ENCODE peak calls at places on chromosomes 7 and 10, in ten cellular contexts. One of them, this sample, is unnamed.

GRCh38 chr10:45561952-45562351 is 110.6 kb downstream of the ZFAND4 start:
- DNase-seq in AG04450: no peak
- DNase-seq in fibroblast of lung: no peak
- DNase-seq in heart left ventricle: no peak
- DNase-seq in fibroblast of villous mesenchyme: no peak
- DNase-seq in epithelial cell of esophagus: no peak
- DNase-seq in B cell: no peak
- DNase-seq in CD4-positive, alpha-beta T cell: no peak
- DNase-seq in fibroblast of pulmonary artery: no peak
- DNase-seq in neural progenitor cell: no peak
- DNase-seq in this sample: no peak

GRCh38 chr7:98981701-98982100 is 103.4 kb downstream of the TRRAP start:
- DNase-seq in B cell: no peak
- DNase-seq in epithelial cell of esophagus: no peak
- DNase-seq in fibroblast of villous mesenchyme: no peak
- DNase-seq in fibroblast of pulmonary artery: no peak
- DNase-seq in CD4-positive, alpha-beta T cell: no peak
- DNase-seq in fibroblast of lung: no peak
- DNase-seq in neural progenitor cell: no peak
- DNase-seq in AG04450: no peak
- DNase-seq in heart left ventricle: no peak
- DNase-seq in this sample: no peak

GRCh38 chr7:130667593-130668257 is 823 bp downstream of the COPG2 start:
- DNase-seq in fibroblast of villous mesenchyme: peak
- DNase-seq in neural progenitor cell: no peak
- DNase-seq in AG04450: no peak
- DNase-seq in CD4-positive, alpha-beta T cell: no peak
- DNase-seq in fibroblast of pulmonary artery: no peak
- DNase-seq in B cell: peak
- DNase-seq in epithelial cell of esophagus: peak
- DNase-seq in fibroblast of lung: peak
- DNase-seq in heart left ventricle: no peak
- DNase-seq in this sample: peak

GRCh38 chr10:82961864-82962263 is 1086.9 kb downstream of the NRG3 start:
- DNase-seq in epithelial cell of esophagus: no peak
- DNase-seq in fibroblast of pulmonary artery: no peak
- DNase-seq in CD4-positive, alpha-beta T cell: no peak
- DNase-seq in B cell: no peak
- DNase-seq in AG04450: no peak
- DNase-seq in neural progenitor cell: no peak
- DNase-seq in fibroblast of villous mesenchyme: no peak
- DNase-seq in fibroblast of lung: no peak
- DNase-seq in heart left ventricle: no peak
- DNase-seq in this sample: no peak

GRCh38 chr10:72690071-72690755 is 1.7 kb upstream of the MCU start:
- DNase-seq in AG04450: no peak
- DNase-seq in neural progenitor cell: peak
- DNase-seq in CD4-positive, alpha-beta T cell: no peak
- DNase-seq in epithelial cell of esophagus: peak
- DNase-seq in fibroblast of villous mesenchyme: no peak
- DNase-seq in heart left ventricle: no peak
- DNase-seq in fibroblast of pulmonary artery: no peak
- DNase-seq in fibroblast of lung: no peak
- DNase-seq in B cell: no peak
- DNase-seq in this sample: no peak

GRCh38 chr10:89392974-89393373 is 551 bp downstream of the IFIT1 start:
- DNase-seq in CD4-positive, alpha-beta T cell: no peak
- DNase-seq in heart left ventricle: no peak
- DNase-seq in fibroblast of lung: peak
- DNase-seq in B cell: no peak
- DNase-seq in fibroblast of villous mesenchyme: peak
- DNase-seq in neural progenitor cell: no peak
- DNase-seq in epithelial cell of esophagus: peak
- DNase-seq in AG04450: peak
- DNase-seq in fibroblast of pulmonary artery: peak
- DNase-seq in this sample: no peak

GRCh38 chr10:3091346-3091787 is 24.0 kb downstream of the PFKP start:
- DNase-seq in fibroblast of villous mesenchyme: peak
- DNase-seq in epithelial cell of esophagus: peak
- DNase-seq in AG04450: peak
- DNase-seq in fibroblast of pulmonary artery: peak
- DNase-seq in fibroblast of lung: peak
- DNase-seq in B cell: no peak
- DNase-seq in neural progenitor cell: no peak
- DNase-seq in CD4-positive, alpha-beta T cell: no peak
- DNase-seq in heart left ventricle: no peak
- DNase-seq in this sample: peak

GRCh38 chr10:99526861-99527504 is 5.8 kb upstream of the NKX2-3 start:
- DNase-seq in epithelial cell of esophagus: no peak
- DNase-seq in fibroblast of villous mesenchyme: no peak
- DNase-seq in CD4-positive, alpha-beta T cell: no peak
- DNase-seq in heart left ventricle: no peak
- DNase-seq in fibroblast of lung: no peak
- DNase-seq in AG04450: no peak
- DNase-seq in neural progenitor cell: peak
- DNase-seq in B cell: no peak
- DNase-seq in fibroblast of pulmonary artery: no peak
- DNase-seq in this sample: no peak

DNA sequence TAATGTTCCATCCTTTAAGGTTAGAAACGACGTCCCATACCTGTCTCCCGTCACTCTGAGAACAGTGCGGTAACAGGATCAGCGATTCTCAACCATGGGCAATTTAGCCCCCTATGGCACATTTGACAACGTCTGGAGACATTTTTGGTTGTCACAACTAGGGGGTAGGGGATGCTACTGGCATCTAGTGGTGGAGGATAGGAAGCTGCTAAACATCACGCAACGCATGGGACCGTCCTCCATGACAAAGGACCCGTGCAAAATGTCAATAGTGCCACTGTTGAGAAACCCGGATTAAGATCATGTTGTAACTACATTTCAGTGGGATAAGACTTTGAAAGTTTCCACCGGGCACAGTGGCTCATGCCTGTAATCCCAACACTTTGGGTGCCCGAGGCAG is 5.0 kb upstream of the PAXIP1 start:
- DNase-seq in CD4-positive, alpha-beta T cell: no peak
- DNase-seq in fibroblast of pulmonary artery: peak
- DNase-seq in B cell: peak
- DNase-seq in neural progenitor cell: peak
- DNase-seq in fibroblast of villous mesenchyme: peak
- DNase-seq in heart left ventricle: no peak
- DNase-seq in fibroblast of lung: no peak
- DNase-seq in AG04450: no peak
- DNase-seq in epithelial cell of esophagus: peak
- DNase-seq in this sample: peak
- TF ChIP-seq CTCF in CD4-positive, alpha-beta T cell: peak
- TF ChIP-seq CTCF in fibroblast of pulmonary artery: peak
- TF ChIP-seq CTCF in B cell: peak
- TF ChIP-seq CTCF in neural progenitor cell: peak
- TF ChIP-seq CTCF in fibroblast of villous mesenchyme: peak
- TF ChIP-seq CTCF in heart left ventricle: no peak
- TF ChIP-seq CTCF in fibroblast of lung: no peak
- TF ChIP-seq CTCF in AG04450: peak
- TF ChIP-seq CTCF in epithelial cell of esophagus: peak
- TF ChIP-seq CTCF in this sample: peak

GRCh38 chr7:24784292-24784691 is 27.0 kb upstream of the GSDME start:
- DNase-seq in AG04450: no peak
- DNase-seq in neural progenitor cell: no peak
- DNase-seq in epithelial cell of esophagus: no peak
- DNase-seq in CD4-positive, alpha-beta T cell: no peak
- DNase-seq in heart left ventricle: no peak
- DNase-seq in fibroblast of villous mesenchyme: no peak
- DNase-seq in fibroblast of pulmonary artery: no peak
- DNase-seq in B cell: no peak
- DNase-seq in fibroblast of lung: no peak
- DNase-seq in this sample: no peak

GRCh38 chr7:24788956-24789576 is 31.8 kb upstream of the GSDME start:
- DNase-seq in fibroblast of pulmonary artery: no peak
- DNase-seq in epithelial cell of esophagus: peak
- DNase-seq in fibroblast of lung: no peak
- DNase-seq in fibroblast of villous mesenchyme: no peak
- DNase-seq in B cell: no peak
- DNase-seq in neural progenitor cell: no peak
- DNase-seq in CD4-positive, alpha-beta T cell: no peak
- DNase-seq in AG04450: no peak
- DNase-seq in heart left ventricle: no peak
- DNase-seq in this sample: no peak

GRCh38 chr7:24786306-24786705 is 29.0 kb upstream of the GSDME start:
- DNase-seq in B cell: no peak
- DNase-seq in fibroblast of pulmonary artery: peak
- DNase-seq in fibroblast of lung: no peak
- DNase-seq in epithelial cell of esophagus: no peak
- DNase-seq in fibroblast of villous mesenchyme: no peak
- DNase-seq in heart left ventricle: no peak
- DNase-seq in AG04450: no peak
- DNase-seq in CD4-positive, alpha-beta T cell: no peak
- DNase-seq in neural progenitor cell: no peak
- DNase-seq in this sample: no peak

GRCh38 chr7:24786941-24787340 is 29.7 kb upstream of the GSDME start:
- DNase-seq in epithelial cell of esophagus: peak
- DNase-seq in AG04450: peak
- DNase-seq in CD4-positive, alpha-beta T cell: no peak
- DNase-seq in heart left ventricle: no peak
- DNase-seq in B cell: no peak
- DNase-seq in fibroblast of pulmonary artery: peak
- DNase-seq in fibroblast of lung: peak
- DNase-seq in fibroblast of villous mesenchyme: peak
- DNase-seq in neural progenitor cell: no peak
- DNase-seq in this sample: peak

DNA sequence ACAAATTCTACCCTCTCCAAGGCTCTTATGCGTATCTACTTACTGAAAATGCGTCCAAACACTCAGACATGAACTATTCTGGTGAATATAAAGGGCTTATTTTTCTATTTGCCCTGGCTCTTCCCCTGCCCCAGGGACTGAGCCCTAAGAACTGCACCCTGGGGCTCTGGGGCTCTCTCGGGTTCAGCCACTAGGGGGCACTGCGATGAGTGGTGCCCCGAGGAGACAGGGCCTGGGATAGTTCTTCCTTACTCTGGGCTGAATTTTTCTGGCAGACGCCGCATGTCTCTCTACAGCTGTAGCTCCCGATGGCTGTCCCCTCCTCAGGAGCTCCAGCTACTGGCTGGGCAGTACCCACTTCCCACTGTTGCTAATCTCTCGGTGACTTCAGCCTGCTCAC is 30.8 kb upstream of the GSDME start:
- DNase-seq in B cell: no peak
- DNase-seq in AG04450: no peak
- DNase-seq in neural progenitor cell: no peak
- DNase-seq in epithelial cell of esophagus: no peak
- DNase-seq in fibroblast of pulmonary artery: no peak
- DNase-seq in heart left ventricle: no peak
- DNase-seq in CD4-positive, alpha-beta T cell: no peak
- DNase-seq in fibroblast of villous mesenchyme: no peak
- DNase-seq in fibroblast of lung: no peak
- DNase-seq in this sample: no peak
- TF ChIP-seq CTCF in B cell: peak
- TF ChIP-seq CTCF in AG04450: peak
- TF ChIP-seq CTCF in neural progenitor cell: peak
- TF ChIP-seq CTCF in epithelial cell of esophagus: peak
- TF ChIP-seq CTCF in fibroblast of pulmonary artery: peak
- TF ChIP-seq CTCF in heart left ventricle: no peak
- TF ChIP-seq CTCF in CD4-positive, alpha-beta T cell: peak
- TF ChIP-seq CTCF in fibroblast of villous mesenchyme: peak
- TF ChIP-seq CTCF in fibroblast of lung: peak
- TF ChIP-seq CTCF in this sample: peak

GRCh38 chr7:19705663-19706062 is 3.2 kb downstream of the POLR1F start:
- DNase-seq in fibroblast of villous mesenchyme: no peak
- DNase-seq in CD4-positive, alpha-beta T cell: no peak
- DNase-seq in epithelial cell of esophagus: no peak
- DNase-seq in B cell: no peak
- DNase-seq in neural progenitor cell: peak
- DNase-seq in heart left ventricle: no peak
- DNase-seq in AG04450: no peak
- DNase-seq in fibroblast of pulmonary artery: no peak
- DNase-seq in fibroblast of lung: no peak
- DNase-seq in this sample: no peak

GRCh38 chr7:19701471-19701870 is 7.4 kb downstream of the POLR1F start:
- DNase-seq in epithelial cell of esophagus: no peak
- DNase-seq in fibroblast of villous mesenchyme: no peak
- DNase-seq in B cell: no peak
- DNase-seq in fibroblast of pulmonary artery: no peak
- DNase-seq in neural progenitor cell: no peak
- DNase-seq in CD4-positive, alpha-beta T cell: no peak
- DNase-seq in fibroblast of lung: no peak
- DNase-seq in heart left ventricle: no peak
- DNase-seq in AG04450: no peak
- DNase-seq in this sample: no peak

GRCh38 chr7:19709249-19709578 is 377 bp upstream of the POLR1F start:
- DNase-seq in B cell: no peak
- DNase-seq in fibroblast of pulmonary artery: no peak
- DNase-seq in heart left ventricle: no peak
- DNase-seq in fibroblast of lung: no peak
- DNase-seq in fibroblast of villous mesenchyme: no peak
- DNase-seq in epithelial cell of esophagus: no peak
- DNase-seq in CD4-positive, alpha-beta T cell: no peak
- DNase-seq in AG04450: no peak
- DNase-seq in neural progenitor cell: no peak
- DNase-seq in this sample: no peak

GRCh38 chr7:19708397-19709248 is at the start of gene POLR1F:
- DNase-seq in heart left ventricle: peak
- DNase-seq in fibroblast of lung: peak
- DNase-seq in epithelial cell of esophagus: peak
- DNase-seq in CD4-positive, alpha-beta T cell: peak
- DNase-seq in AG04450: peak
- DNase-seq in fibroblast of pulmonary artery: peak
- DNase-seq in fibroblast of villous mesenchyme: peak
- DNase-seq in B cell: peak
- DNase-seq in neural progenitor cell: peak
- DNase-seq in this sample: peak

DNA sequence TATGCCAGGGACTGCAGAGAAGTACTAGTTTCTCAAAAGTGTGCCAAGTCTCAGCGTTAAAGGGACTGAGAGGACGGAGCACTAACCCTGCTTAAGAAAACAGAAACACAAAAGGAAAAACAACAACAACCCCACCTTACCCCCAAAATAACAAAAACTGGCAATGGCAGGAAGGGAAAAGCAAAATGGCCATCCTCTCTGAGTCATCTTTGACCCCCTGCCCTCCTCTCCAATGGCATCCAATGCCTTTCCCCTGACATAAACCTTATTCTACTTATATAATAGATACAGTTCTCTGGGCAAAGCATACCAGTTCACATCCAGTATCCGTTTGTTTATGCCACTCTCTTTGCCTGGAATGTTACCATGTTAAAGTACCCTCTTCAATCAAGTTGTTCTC is 1.6 kb downstream of the POLR1F start:
- DNase-seq in fibroblast of pulmonary artery: peak
- DNase-seq in B cell: no peak
- DNase-seq in neural progenitor cell: no peak
- DNase-seq in heart left ventricle: no peak
- DNase-seq in CD4-positive, alpha-beta T cell: no peak
- DNase-seq in fibroblast of lung: peak
- DNase-seq in epithelial cell of esophagus: peak
- DNase-seq in AG04450: no peak
- DNase-seq in fibroblast of villous mesenchyme: peak
- DNase-seq in this sample: no peak
- TF ChIP-seq CTCF in fibroblast of pulmonary artery: no peak
- TF ChIP-seq CTCF in B cell: no peak
- TF ChIP-seq CTCF in neural progenitor cell: no peak
- TF ChIP-seq CTCF in heart left ventricle: no peak
- TF ChIP-seq CTCF in CD4-positive, alpha-beta T cell: no peak
- TF ChIP-seq CTCF in fibroblast of lung: no peak
- TF ChIP-seq CTCF in epithelial cell of esophagus: no peak
- TF ChIP-seq CTCF in AG04450: no peak
- TF ChIP-seq CTCF in fibroblast of villous mesenchyme: no peak
- TF ChIP-seq CTCF in this sample: no peak

GRCh38 chr10:80443531-80443974 is 10.6 kb upstream of the TSPAN14 start:
- DNase-seq in neural progenitor cell: no peak
- DNase-seq in heart left ventricle: peak
- DNase-seq in B cell: no peak
- DNase-seq in fibroblast of villous mesenchyme: peak
- DNase-seq in fibroblast of pulmonary artery: peak
- DNase-seq in fibroblast of lung: no peak
- DNase-seq in CD4-positive, alpha-beta T cell: no peak
- DNase-seq in AG04450: no peak
- DNase-seq in epithelial cell of esophagus: no peak
- DNase-seq in this sample: peak
- TF ChIP-seq CTCF in neural progenitor cell: peak
- TF ChIP-seq CTCF in heart left ventricle: peak
- TF ChIP-seq CTCF in B cell: no peak
- TF ChIP-seq CTCF in fibroblast of villous mesenchyme: peak
- TF ChIP-seq CTCF in fibroblast of pulmonary artery: peak
- TF ChIP-seq CTCF in fibroblast of lung: peak
- TF ChIP-seq CTCF in CD4-positive, alpha-beta T cell: no peak
- TF ChIP-seq CTCF in AG04450: peak
- TF ChIP-seq CTCF in epithelial cell of esophagus: peak
- TF ChIP-seq CTCF in this sample: peak